ENCODE peak calls at places on chromosome 5, in six cellular contexts. E is IMR-90, K is mammary epithelial cell, M is hepatocyte, T is tibial artery, P is H9. S is an unnamed sample.

GRCh38 chr5:108060340-108060739 is 321.6 kb downstream of the FBXL17 start:
- DNase-seq in E (no peak), K (no peak), M (no peak), T (no peak), P (no peak), S (no peak)

GRCh38 chr5:115816226-115817042 is at the start of gene CDO1:
- DNase-seq in E (peak), K (peak), M (peak), T (peak), P (peak), S (peak)

GRCh38 chr5:176447538-176447981 is 625 bp upstream of the FAF2 start:
- DNase-seq in E (no peak), K (no peak), M (no peak), T (no peak), P (no peak), S (peak)

GRCh38 chr5:177371120-177371537 is 13.1 kb upstream of the SLC34A1 start:
- DNase-seq in E (no peak), K (no peak), M (no peak), T (no peak), P (no peak), S (no peak)

GRCh38 chr5:146622391-146622790 is 106.4 kb upstream of the GPR151 start:
- DNase-seq in E (no peak), K (no peak), M (no peak), T (no peak), P (no peak), S (no peak)

GRCh38 chr5:103804714-103805113 is 242.1 kb upstream of the NUDT12 start:
- DNase-seq in E (peak), K (peak), M (no peak), T (no peak), P (no peak), S (no peak)

GRCh38 chr5:177131711-177132503 is 1.7 kb upstream of the NSD1 start:
- DNase-seq in E (no peak), K (no peak), M (peak), T (no peak), P (peak), S (no peak)

GRCh38 chr5:99763021-99763814 is 772.0 kb upstream of the FAM174A start:
- DNase-seq in E (no peak), K (no peak), M (peak), T (no peak), P (peak), S (no peak)

GRCh38 chr5:72390836-72391235 is 70.7 kb downstream of the PTCD2 start:
- DNase-seq in E (no peak), K (no peak), M (no peak), T (no peak), P (no peak), S (no peak)

GRCh38 chr5:65858316-65858715 is 68.1 kb upstream of the ERBIN start:
- DNase-seq in E (peak), K (peak), M (no peak), T (no peak), P (no peak), S (no peak)

GRCh38 chr5:801472-801871 is 16.9 kb upstream of the ZDHHC11B start:
- DNase-seq in E (no peak), K (no peak), M (no peak), T (no peak), P (no peak), S (no peak)

GRCh38 chr5:77210091-77211012 is at the start of gene PDE8B:
- DNase-seq in E (no peak), K (no peak), M (peak), T (no peak), P (peak), S (no peak)

GRCh38 chr5:83265318-83265717 is 188.0 kb downstream of the XRCC4 start:
- DNase-seq in E (peak), K (peak), M (peak), T (no peak), P (no peak), S (no peak)

GRCh38 chr5:54148858-54149257 is 161.5 kb downstream of the ARL15 start:
- DNase-seq in E (peak), K (no peak), M (no peak), T (no peak), P (no peak), S (no peak)

GRCh38 chr5:127660048-127660733 is 11.3 kb downstream of the CTXN3 start:
- DNase-seq in E (no peak), K (no peak), M (no peak), T (no peak), P (no peak), S (no peak)

GRCh38 chr5:55517804-55518203 is 17.0 kb downstream of the PLPP1 start:
- DNase-seq in E (no peak), K (no peak), M (no peak), T (no peak), P (no peak), S (no peak)

GRCh38 chr5:148632978-148633377 is 21.3 kb downstream of the HTR4 start:
- DNase-seq in E (no peak), K (no peak), M (peak), T (no peak), P (no peak), S (no peak)

GRCh38 chr5:36607114-36607561 is 732 bp downstream of the SLC1A3 start:
- DNase-seq in E (peak), K (peak), M (peak), T (no peak), P (no peak), S (peak)

GRCh38 chr5:148725675-148726074 is 71.3 kb upstream of the HTR4 start:
- DNase-seq in E (no peak), K (no peak), M (no peak), T (no peak), P (no peak), S (no peak)

GRCh38 chr5:385321-385720 is 57.7 kb upstream of the EXOC3 start:
- DNase-seq in E (no peak), K (no peak), M (no peak), T (no peak), P (no peak), S (no peak)

GRCh38 chr5:109740329-109740728 is 50.6 kb downstream of the MAN2A1 start:
- DNase-seq in E (peak), K (peak), M (no peak), T (no peak), P (peak), S (no peak)

GRCh38 chr5:132688536-132689409 is 15.0 kb downstream of the IL4 start:
- DNase-seq in E (peak), K (no peak), M (no peak), T (no peak), P (no peak), S (no peak)

GRCh38 chr5:16179511-16179935 is at the start of gene MARCHF11:
- DNase-seq in E (no peak), K (no peak), M (peak), T (no peak), P (peak), S (peak)

GRCh38 chr5:151742870-151743294 is 15.5 kb downstream of the ATOX1 start:
- DNase-seq in E (peak), K (peak), M (peak), T (peak), P (peak), S (peak)

GRCh38 chr5:151151793-151152192 is 5.8 kb downstream of the ANXA6 start:
- DNase-seq in E (peak), K (no peak), M (no peak), T (peak), P (no peak), S (no peak)

GRCh38 chr5:79297661-79298060 is 61.7 kb downstream of the JMY start:
- DNase-seq in E (peak), K (no peak), M (no peak), T (no peak), P (no peak), S (no peak)

GRCh38 chr5:42483472-42484154 is 60.4 kb downstream of the GHR start:
- DNase-seq in E (no peak), K (no peak), M (no peak), T (no peak), P (no peak), S (no peak)

GRCh38 chr5:9188131-9188530 is 357.7 kb downstream of the SEMA5A start:
- DNase-seq in E (peak), K (peak), M (no peak), T (no peak), P (no peak), S (no peak)

GRCh38 chr5:9186069-9186468 is 359.8 kb downstream of the SEMA5A start:
- DNase-seq in E (no peak), K (no peak), M (no peak), T (no peak), P (no peak), S (no peak)

GRCh38 chr5:9183306-9183705 is 362.6 kb downstream of the SEMA5A start:
- DNase-seq in E (no peak), K (no peak), M (no peak), T (no peak), P (no peak), S (no peak)

GRCh38 chr5:9187614-9188013 is 358.3 kb downstream of the SEMA5A start:
- DNase-seq in E (no peak), K (no peak), M (no peak), T (no peak), P (no peak), S (no peak)

DNA sequence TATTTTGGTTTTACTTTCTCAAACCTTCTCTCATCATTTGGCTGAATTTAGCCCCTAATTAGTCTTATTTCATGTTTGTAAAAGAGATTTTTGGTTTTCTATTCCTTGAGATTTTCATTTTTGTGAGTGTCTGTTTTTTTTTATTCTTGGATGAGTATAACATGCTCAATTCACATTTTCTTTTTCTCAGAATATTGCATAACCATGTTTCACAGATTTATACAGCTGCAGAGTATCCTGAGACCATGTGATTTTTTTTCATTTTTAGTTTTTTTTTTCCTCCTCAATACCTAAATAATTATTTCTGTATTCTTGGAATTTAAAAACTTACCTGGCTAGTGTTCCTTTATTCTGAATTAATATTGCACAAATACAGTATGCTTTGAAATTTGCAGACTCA is 361.9 kb downstream of the SEMA5A start:
- DNase-seq in E (no peak), K (no peak), M (no peak), T (no peak), P (no peak), S (no peak)
- H3K27ac ChIP-seq in E (no peak), K (no peak), M (no peak), T (no peak), P (no peak), S (no peak)

GRCh38 chr5:33806736-33807442 is 84.9 kb downstream of the ADAMTS12 start:
- DNase-seq in E (peak), K (peak), M (peak), T (no peak), P (no peak), S (no peak)
- H3K27ac ChIP-seq in E (peak), K (peak), M (peak), T (no peak), P (no peak), S (no peak)

GRCh38 chr5:157290981-157291711 is 25.2 kb downstream of the CYFIP2 start:
- DNase-seq in E (no peak), K (no peak), M (peak), T (no peak), P (no peak), S (no peak)
- H3K27ac ChIP-seq in E (no peak), K (no peak), M (peak), T (no peak), P (no peak), S (no peak)

DNA sequence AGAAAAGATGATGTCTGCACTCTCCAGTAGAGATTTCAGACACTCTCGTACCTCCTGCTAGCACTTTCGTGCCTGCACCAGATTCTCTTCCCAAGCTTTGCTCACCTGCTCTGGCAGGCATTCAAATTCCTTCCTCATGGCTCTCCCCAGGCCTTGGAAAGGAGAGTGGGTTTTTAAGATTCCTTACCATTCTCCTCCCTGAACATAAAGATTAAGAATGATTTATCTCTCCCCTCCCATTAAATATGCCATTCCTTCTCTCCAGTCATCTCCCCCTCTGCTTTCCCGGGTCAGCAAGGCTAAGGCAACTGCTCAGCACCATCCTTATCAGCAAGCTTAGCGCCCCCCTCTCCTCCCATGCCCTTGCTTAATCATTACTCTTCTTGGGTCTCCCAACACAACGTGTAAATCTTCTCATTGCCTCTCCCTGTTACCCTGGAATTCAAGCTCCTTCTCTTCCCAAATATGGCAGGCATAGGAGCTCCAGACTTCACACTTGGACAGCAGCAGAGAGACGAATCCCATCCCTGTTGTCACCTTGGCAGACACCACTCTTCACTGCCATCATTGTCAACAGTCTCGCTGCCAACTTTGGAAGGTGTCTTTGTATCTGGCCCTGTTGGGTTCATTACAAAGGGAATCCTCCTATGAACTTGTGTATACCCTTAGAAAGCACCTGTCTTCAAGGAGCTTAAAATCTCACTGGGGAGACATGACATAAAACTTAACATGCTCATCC is 332.9 kb downstream of the SLIT3 start:
- DNase-seq in E (no peak), K (no peak), M (no peak), T (no peak), P (no peak), S (no peak)
- H3K27ac ChIP-seq in E (no peak), K (no peak), M (no peak), T (no peak), P (no peak), S (no peak)

DNA sequence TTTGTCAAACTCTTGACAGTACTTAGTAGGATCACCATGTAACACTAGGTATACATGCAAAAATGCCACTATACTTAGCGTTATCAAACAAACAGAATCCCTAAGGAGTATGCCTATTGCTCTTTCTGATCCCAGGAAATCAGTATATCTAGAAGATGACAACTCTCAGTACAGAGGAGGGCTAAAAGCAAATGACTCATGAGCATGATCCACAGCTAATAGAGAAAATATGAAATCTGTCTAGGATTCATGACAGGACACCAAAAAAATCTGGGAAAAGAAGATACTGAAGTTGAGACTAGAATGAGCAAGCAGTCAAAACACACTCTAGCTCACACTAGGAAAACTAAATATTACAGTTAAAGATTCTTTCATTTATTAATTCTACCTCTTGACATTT is 89.2 kb downstream of the RAPGEF6 start:
- DNase-seq in E (peak), K (peak), M (no peak), T (no peak), P (no peak), S (no peak)
- H3K27ac ChIP-seq in E (no peak), K (no peak), M (no peak), T (no peak), P (no peak), S (no peak)

GRCh38 chr5:160029540-160030139 is 20.7 kb downstream of the TTC1 start:
- DNase-seq in E (no peak), K (no peak), M (no peak), T (no peak), P (no peak), S (no peak)

GRCh38 chr5:160036243-160036642 is 27.3 kb downstream of the TTC1 start:
- DNase-seq in E (no peak), K (no peak), M (no peak), T (no peak), P (no peak), S (no peak)

GRCh38 chr5:160029004-160029403 is 20.1 kb downstream of the TTC1 start:
- DNase-seq in E (peak), K (no peak), M (no peak), T (no peak), P (no peak), S (no peak)

GRCh38 chr5:160033546-160034252 is 24.8 kb downstream of the TTC1 start:
- DNase-seq in E (no peak), K (no peak), M (no peak), T (no peak), P (no peak), S (no peak)

GRCh38 chr5:160030631-160031377 is 21.9 kb downstream of the TTC1 start:
- DNase-seq in E (peak), K (no peak), M (no peak), T (no peak), P (no peak), S (no peak)
- H3K27ac ChIP-seq in E (no peak), K (no peak), M (peak), T (no peak), P (no peak), S (no peak)